ENCODE peak calls at places on chromosomes 1 and 21, in five cellular contexts. V is K562, F is GM12878, W is HCT116, L is GM23338. B is an unnamed sample.

GRCh38 chr1:46539968-46540367 is 11.5 kb downstream of the KNCN start:
- DNase-seq in L (no peak), W (no peak), F (no peak), V (no peak), B (no peak)

GRCh38 chr1:61011514-61012263 is 70.7 kb upstream of the NFIA start:
- DNase-seq in F (no peak), L (no peak), W (no peak), V (no peak), B (peak)

GRCh38 chr1:30283199-30283962 is 440.0 kb downstream of the MATN1 start:
- DNase-seq in V (no peak), F (no peak), W (no peak), L (no peak), B (no peak)

GRCh38 chr21:26177741-26178452 is 7.3 kb upstream of the APP start:
- DNase-seq in L (no peak), F (no peak), V (no peak), W (no peak), B (no peak)

GRCh38 chr1:154951901-154952657 is 3.8 kb downstream of the PBXIP1 start:
- DNase-seq in V (no peak), F (no peak), W (no peak), L (no peak), B (no peak)

GRCh38 chr1:99728494-99729235 is 37.8 kb downstream of the FRRS1 start:
- DNase-seq in V (peak), W (peak), L (peak), F (no peak), B (peak)

GRCh38 chr1:25718738-25719137 is 81.3 kb upstream of the SELENON start:
- DNase-seq in V (no peak), L (no peak), W (no peak), F (no peak), B (no peak)

GRCh38 chr1:116148967-116149366 is 37.8 kb downstream of the MAB21L3 start:
- DNase-seq in F (no peak), V (no peak), L (no peak), W (no peak), B (no peak)

GRCh38 chr1:208433086-208433485 is 188.9 kb upstream of the PLXNA2 start:
- DNase-seq in L (no peak), W (no peak), V (no peak), F (no peak), B (no peak)

GRCh38 chr1:187471555-187471954 is 642.8 kb downstream of the PLA2G4A start:
- DNase-seq in F (no peak), L (no peak), V (no peak), W (no peak), B (no peak)

GRCh38 chr21:36716836-36717235 is 17.9 kb downstream of the SIM2 start:
- DNase-seq in V (no peak), W (no peak), F (no peak), L (no peak), B (no peak)

GRCh38 chr21:34511787-34512451 is at the start of gene KCNE1:
- DNase-seq in V (no peak), L (no peak), F (no peak), W (no peak), B (no peak)

GRCh38 chr1:36384542-36385409 is 948 bp downstream of the STK40 start:
- DNase-seq in L (peak), F (no peak), W (peak), V (peak), B (peak)

GRCh38 chr1:53662951-53663350 is 76.0 kb downstream of the GLIS1 start:
- DNase-seq in W (no peak), V (no peak), F (no peak), L (no peak), B (no peak)

GRCh38 chr1:22263359-22263758 is 120.5 kb upstream of the WNT4 start:
- DNase-seq in W (no peak), V (no peak), F (no peak), L (no peak), B (no peak)

GRCh38 chr1:6423321-6423999 is 1.1 kb upstream of the ESPN start:
- DNase-seq in W (peak), V (peak), L (peak), F (no peak), B (peak)

GRCh38 chr1:247385283-247385682 is 30.7 kb upstream of the NLRP3 start:
- DNase-seq in W (no peak), F (no peak), L (no peak), V (no peak), B (no peak)

GRCh38 chr1:16628361-16629111 is 15.2 kb upstream of the NBPF1 start:
- DNase-seq in L (peak), V (peak), W (no peak), F (no peak), B (no peak)

GRCh38 chr1:36153476-36153875 is 2.5 kb upstream of the MAP7D1 start:
- DNase-seq in L (no peak), F (no peak), V (no peak), W (no peak), B (no peak)

GRCh38 chr1:94688646-94689045 is 131.5 kb upstream of the SLC44A3 start:
- DNase-seq in F (no peak), W (no peak), L (peak), V (no peak), B (no peak)

GRCh38 chr1:33330376-33330890 is 9.5 kb upstream of the A3GALT2 start:
- DNase-seq in V (no peak), F (no peak), L (no peak), W (no peak), B (no peak)
- TF ChIP-seq POLR2AphosphoS5 in V (no peak), F (no peak), L (no peak), W (no peak), B (no peak)

DNA sequence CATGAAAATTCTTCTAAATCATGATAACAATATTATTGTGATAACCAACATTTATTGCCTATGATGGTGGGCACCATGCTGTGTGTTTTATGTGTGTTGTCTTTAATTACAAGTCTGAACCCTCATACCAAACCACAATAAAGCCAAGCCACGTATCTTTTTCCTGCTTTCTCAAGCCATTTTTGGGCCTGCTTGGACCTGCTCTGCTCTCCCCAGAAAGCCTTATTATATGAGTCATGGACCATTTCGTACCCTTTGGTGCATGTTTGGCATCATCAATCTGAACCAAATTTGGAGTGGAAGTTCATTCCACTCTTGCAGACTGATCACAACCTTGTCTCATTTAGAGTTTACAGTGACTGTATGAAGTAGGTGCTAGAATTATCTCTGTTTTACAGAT is 87.3 kb upstream of the CD53 start:
- DNase-seq in V (no peak), W (no peak), L (no peak), F (no peak), B (no peak)
- H3K4me2 ChIP-seq in V (no peak), W (no peak), L (no peak), F (peak), B (no peak)

GRCh38 chr1:31959521-31959920 is 21.4 kb upstream of the PTP4A2 start:
- DNase-seq in F (no peak), L (no peak), W (no peak), V (no peak), B (no peak)

GRCh38 chr1:31954607-31955283 is 16.6 kb upstream of the PTP4A2 start:
- DNase-seq in L (no peak), F (no peak), V (peak), W (peak), B (peak)

GRCh38 chr1:31957701-31958674 is 19.8 kb upstream of the PTP4A2 start:
- DNase-seq in L (no peak), W (no peak), F (peak), V (peak), B (no peak)

GRCh38 chr1:31952825-31953220 is 14.7 kb upstream of the PTP4A2 start:
- DNase-seq in V (peak), L (no peak), F (no peak), W (no peak), B (no peak)

DNA sequence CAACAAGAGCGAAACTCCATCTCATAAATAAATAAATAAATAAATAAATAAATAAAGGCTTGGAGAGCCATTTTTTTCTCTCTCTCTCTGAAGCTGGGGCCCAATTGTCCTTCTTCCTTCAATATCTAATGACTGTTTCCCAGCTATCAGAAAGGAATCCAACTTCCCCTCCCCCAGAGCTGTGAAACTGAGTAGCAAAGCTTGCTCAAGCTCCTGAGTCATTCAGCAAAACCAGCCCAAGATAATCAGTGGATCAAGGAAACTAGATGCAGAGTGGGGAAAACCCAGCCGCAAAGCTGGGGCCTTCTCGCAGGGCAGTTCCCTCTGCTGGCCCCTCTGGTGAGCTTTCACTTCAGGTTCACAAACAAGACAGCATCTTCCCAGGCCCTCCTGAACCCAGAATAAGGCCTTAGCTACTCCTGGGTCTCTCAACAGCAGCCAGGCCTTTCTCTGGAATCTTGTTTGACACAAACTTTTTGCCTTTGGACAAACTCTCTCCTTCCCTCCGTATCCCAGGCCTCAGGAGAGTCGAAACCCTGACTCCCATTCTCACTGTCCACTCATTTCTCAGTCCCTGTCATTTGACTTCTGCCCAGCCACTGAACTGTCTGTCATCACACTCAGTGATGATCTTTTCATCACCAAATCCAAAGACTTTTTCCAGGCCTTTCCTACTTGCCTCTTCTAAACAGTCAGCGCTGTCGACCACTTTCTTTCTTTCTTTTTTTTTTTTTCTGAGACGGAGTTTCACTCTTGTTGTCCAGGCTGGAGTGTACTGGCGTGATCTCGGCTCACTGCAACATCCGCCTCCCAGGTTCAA is 18.0 kb upstream of the PTP4A2 start:
- DNase-seq in L (peak), F (peak), V (peak), W (peak), B (peak)
- TF ChIP-seq POLR2AphosphoS5 in L (no peak), F (peak), V (peak), W (peak), B (no peak)

DNA sequence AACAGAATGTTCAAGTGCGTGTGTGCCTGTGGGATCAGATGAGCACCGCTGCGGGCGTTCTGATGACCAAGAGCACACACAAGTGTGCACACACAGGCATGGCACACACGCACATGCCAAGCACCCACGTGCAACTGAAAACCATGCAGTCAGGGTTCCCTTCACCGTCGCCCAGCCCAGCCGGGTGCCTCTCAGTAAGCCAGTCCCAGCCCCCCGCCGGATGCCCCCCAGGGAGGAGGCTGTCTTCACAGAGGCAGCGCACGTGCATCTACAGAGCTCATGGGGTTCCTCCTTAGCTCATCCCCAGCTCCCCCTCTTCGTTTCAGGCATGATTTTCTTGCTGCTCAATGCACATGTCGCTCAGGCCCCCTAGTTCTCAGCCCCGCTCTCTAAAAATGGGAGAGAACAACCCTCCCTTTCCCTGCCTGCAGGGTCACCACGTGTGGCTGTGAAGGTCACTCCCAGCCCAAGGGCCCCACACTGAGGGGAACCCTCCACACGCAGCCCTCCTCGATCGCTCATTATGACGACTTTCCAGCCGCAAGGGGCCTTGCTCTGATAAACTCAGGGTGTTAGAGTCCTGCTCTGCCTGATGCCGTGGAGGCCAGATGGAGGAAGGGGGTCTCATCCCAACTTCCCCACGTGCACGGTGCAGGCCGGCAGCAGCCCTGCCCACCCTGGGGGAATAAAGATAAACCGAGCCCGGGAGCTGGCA is 30.4 kb upstream of the ARHGEF16 start:
- DNase-seq in V (no peak), W (no peak), L (no peak), F (no peak), B (no peak)
- H3K4me2 ChIP-seq in V (no peak), W (no peak), L (no peak), F (no peak), B (no peak)

DNA sequence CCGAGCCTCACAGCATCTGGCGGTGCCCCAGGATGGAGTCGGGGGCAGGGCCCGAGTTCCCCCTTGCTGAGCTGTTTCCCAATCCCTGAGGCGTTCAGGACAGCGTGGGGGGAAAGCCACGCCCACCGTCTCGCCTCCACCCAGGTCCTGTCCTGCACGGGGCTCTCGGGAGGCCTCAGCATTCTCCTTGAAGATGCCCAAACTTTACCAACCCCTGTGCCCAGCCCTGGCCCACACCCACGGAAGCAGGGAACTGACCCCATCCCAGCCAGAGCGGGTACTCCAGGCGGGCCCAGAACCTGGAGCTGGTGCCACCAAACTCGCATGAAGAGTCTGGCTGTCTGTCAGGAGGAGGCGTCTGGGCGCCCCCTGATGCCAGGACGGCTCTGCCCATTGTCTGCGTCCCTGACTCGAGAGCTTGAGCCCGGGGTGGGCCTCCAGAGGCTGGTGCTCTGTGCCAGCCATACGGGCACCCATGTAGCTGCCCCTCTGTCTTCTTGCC is 35.3 kb upstream of the POFUT2 start:
- DNase-seq in V (peak), F (no peak), L (no peak), W (no peak), B (no peak)
- TF ChIP-seq POLR2AphosphoS5 in V (no peak), F (no peak), L (no peak), W (no peak), B (no peak)